ENCODE peak calls at places on chromosomes 1 and 21, in eight cellular contexts. J is hepatic stellate cell; Q is NCI-H524; Z is fibroblast of the conjunctiva; M is C1 segment of cervical spinal cord; N is cardiac fibroblast; X is effector CD4-positive, alpha-beta T cell; K is HFFc6. F is an unnamed sample.
A peak's percentile ranks its signal among the peaks of the same experiment; 100 is the strongest.

GRCh38 chr1:245579881-245580280 is 425.1 kb downstream of the KIF26B start:
- DNase-seq in J (no peak), Q (peak; percentile 60), Z (no peak), M (no peak), N (no peak), X (no peak), K (no peak), F (no peak)

GRCh38 chr21:28473530-28474225 is 519.0 kb downstream of the LTN1 start:
- DNase-seq in J (no peak), Q (no peak), Z (no peak), M (no peak), N (peak; percentile 60), X (no peak), K (no peak), F (no peak)

GRCh38 chr1:16630661-16631247 is 17.4 kb upstream of the NBPF1 start:
- DNase-seq in J (no peak), Q (no peak), Z (no peak), M (no peak), N (no peak), X (peak; percentile 3), K (no peak), F (no peak)

GRCh38 chr1:30730351-30731108 is 7.1 kb upstream of the MATN1 start:
- DNase-seq in J (no peak), Q (no peak), Z (no peak), M (peak; percentile 14), N (no peak), X (no peak), K (no peak), F (no peak)

GRCh38 chr1:186442651-186443114 is 18.2 kb downstream of the PDC start:
- DNase-seq in J (no peak), Q (no peak), Z (no peak), M (no peak), N (peak; percentile 58), X (no peak), K (peak; percentile 17), F (no peak)

GRCh38 chr1:160739098-160739511 is at the start of gene SLAMF7:
- DNase-seq in J (no peak), Q (no peak), Z (no peak), M (no peak), N (no peak), X (no peak), K (no peak), F (no peak)

GRCh38 chr1:108316545-108316944 is 72.7 kb upstream of the NBPF4 start:
- DNase-seq in J (no peak), Q (no peak), Z (no peak), M (no peak), N (peak; percentile 27), X (no peak), K (peak; percentile 17), F (peak; percentile 4)

GRCh38 chr1:216054593-216054992 is 368.7 kb downstream of the USH2A start:
- DNase-seq in J (no peak), Q (peak; percentile 90), Z (no peak), M (no peak), N (no peak), X (no peak), K (no peak), F (peak; percentile 35)

GRCh38 chr1:36400825-36401601 is 3.3 kb upstream of the LSM10 start:
- DNase-seq in J (peak; percentile 90), Q (no peak), Z (peak; percentile 14), M (peak; percentile 58), N (peak; percentile 66), X (no peak), K (no peak), F (peak; percentile 77)

GRCh38 chr1:101697057-101697456 is 299.7 kb downstream of the OLFM3 start:
- DNase-seq in J (no peak), Q (peak; percentile 2), Z (no peak), M (no peak), N (peak; percentile 25), X (no peak), K (no peak), F (peak; percentile 6)

GRCh38 chr21:42097860-42098259 is 26.7 kb downstream of the UMODL1 start:
- DNase-seq in J (peak; percentile 99), Q (peak; percentile 30), Z (peak; percentile 75), M (no peak), N (peak; percentile 98), X (no peak), K (peak; percentile 98), F (peak; percentile 98)

GRCh38 chr1:151143986-151144385 is 2.4 kb downstream of the SEMA6C start:
- DNase-seq in J (no peak), Q (no peak), Z (no peak), M (no peak), N (no peak), X (no peak), K (no peak), F (no peak)

GRCh38 chr21:33892853-33893252 is 22.8 kb downstream of the ATP5PO start:
- DNase-seq in J (no peak), Q (peak; percentile 48), Z (no peak), M (no peak), N (no peak), X (no peak), K (no peak), F (no peak)

GRCh38 chr21:43318841-43319781 is 107.8 kb downstream of the SIK1 start:
- DNase-seq in J (peak; percentile 92), Q (peak; percentile 67), Z (no peak), M (no peak), N (peak; percentile 75), X (no peak), K (peak; percentile 46), F (peak; percentile 87)

GRCh38 chr21:34737115-34737514 is 68.3 kb downstream of the CLIC6 start:
- DNase-seq in J (no peak), Q (no peak), Z (no peak), M (no peak), N (no peak), X (no peak), K (no peak), F (no peak)

GRCh38 chr1:88549536-88549935 is 134.5 kb upstream of the PKN2 start:
- DNase-seq in J (no peak), Q (peak; percentile 14), Z (no peak), M (no peak), N (peak; percentile 22), X (no peak), K (peak; percentile 1), F (peak; percentile 2)

GRCh38 chr1:221693087-221693486 is 48.8 kb downstream of the DUSP10 start:
- DNase-seq in J (no peak), Q (no peak), Z (no peak), M (no peak), N (no peak), X (no peak), K (no peak), F (no peak)

GRCh38 chr1:27435566-27436203 is 43.3 kb downstream of the GPR3 start:
- DNase-seq in J (no peak), Q (no peak), Z (no peak), M (peak; percentile 30), N (no peak), X (no peak), K (no peak), F (no peak)

GRCh38 chr1:161890574-161890973 is 124.5 kb downstream of the ATF6 start:
- DNase-seq in J (no peak), Q (no peak), Z (no peak), M (no peak), N (no peak), X (no peak), K (no peak), F (no peak)

GRCh38 chr1:3075666-3076387 is 6.8 kb downstream of the PRDM16 start:
- DNase-seq in J (no peak), Q (no peak), Z (no peak), M (no peak), N (no peak), X (no peak), K (no peak), F (no peak)

GRCh38 chr1:212460376-212460775 is 27.7 kb downstream of the NENF start:
- DNase-seq in J (no peak), Q (no peak), Z (no peak), M (no peak), N (no peak), X (no peak), K (no peak), F (no peak)

GRCh38 chr21:45013271-45013841 is 61.0 kb upstream of the ADARB1 start:
- DNase-seq in J (no peak), Q (no peak), Z (no peak), M (no peak), N (no peak), X (no peak), K (no peak), F (no peak)

GRCh38 chr1:33975961-33976360 is 112.1 kb downstream of the HMGB4 start:
- DNase-seq in J (no peak), Q (no peak), Z (no peak), M (no peak), N (no peak), X (no peak), K (no peak), F (no peak)

GRCh38 chr1:47684518-47684917 is 246.7 kb downstream of the FOXD2 start:
- DNase-seq in J (no peak), Q (no peak), Z (no peak), M (no peak), N (no peak), X (no peak), K (no peak), F (no peak)

GRCh38 chr1:217924924-217925323 is 293.8 kb downstream of the SPATA17 start:
- DNase-seq in J (no peak), Q (no peak), Z (no peak), M (no peak), N (no peak), X (no peak), K (no peak), F (no peak)

GRCh38 chr1:183877321-183877720 is 72.4 kb downstream of the RGL1 start:
- DNase-seq in J (peak; percentile 27), Q (no peak), Z (no peak), M (peak; percentile 59), N (peak; percentile 70), X (no peak), K (no peak), F (no peak)

GRCh38 chr1:233673146-233673946 is 59.4 kb downstream of the KCNK1 start:
- DNase-seq in J (no peak), Q (no peak), Z (no peak), M (no peak), N (no peak), X (no peak), K (no peak), F (no peak)

GRCh38 chr21:29511076-29511475 is 212.4 kb downstream of the BACH1 start:
- DNase-seq in J (no peak), Q (no peak), Z (no peak), M (no peak), N (no peak), X (no peak), K (no peak), F (no peak)

GRCh38 chr21:38819719-38820147 is 14.0 kb downstream of the ETS2 start:
- DNase-seq in J (peak; percentile 79), Q (no peak), Z (no peak), M (no peak), N (peak; percentile 78), X (no peak), K (peak; percentile 54), F (no peak)

GRCh38 chr1:46410156-46411009 is 16.3 kb downstream of the FAAH start:
- DNase-seq in J (no peak), Q (no peak), Z (no peak), M (no peak), N (peak; percentile 48), X (no peak), K (no peak), F (no peak)

GRCh38 chr1:25031966-25032667 is 102.0 kb upstream of the RUNX3 start:
- DNase-seq in J (no peak), Q (no peak), Z (no peak), M (no peak), N (peak; percentile 70), X (peak; percentile 75), K (peak; percentile 9), F (peak; percentile 40)

GRCh38 chr1:230166366-230167132 is 99.5 kb downstream of the GALNT2 start:
- DNase-seq in J (no peak), Q (no peak), Z (no peak), M (no peak), N (no peak), X (no peak), K (no peak), F (no peak)

GRCh38 chr1:205680073-205680851 is at the start of gene SLC45A3:
- DNase-seq in J (peak; percentile 77), Q (peak; percentile 56), Z (no peak), M (no peak), N (peak; percentile 18), X (peak; percentile 8), K (no peak), F (peak; percentile 48)

F was measured in COLO829.